ENCODE peak calls at places on chromosomes 1 and 21, in four cellular contexts. Q, M, A and W are unnamed samples.

GRCh38 chr21:38289697-38290096 is 32.9 kb downstream of the KCNJ15 start:
- DNase-seq in Q (peak; percentile 98), M (peak; percentile 63), A (no peak), W (peak; percentile 37)

GRCh38 chr1:28602536-28603439 is 10.7 kb downstream of the RAB42 start:
- DNase-seq in Q (peak; percentile 82), M (peak; percentile 65), A (peak; percentile 80), W (no peak)

GRCh38 chr1:68819190-68819829 is 322.4 kb upstream of the DEPDC1 start:
- DNase-seq in Q (peak; percentile 1), M (no peak), A (peak; percentile 56), W (no peak)

GRCh38 chr1:236421022-236421421 is 26.9 kb downstream of the EDARADD start:
- DNase-seq in Q (no peak), M (no peak), A (no peak), W (no peak)

GRCh38 chr1:54798769-54799641 is 2.1 kb downstream of the TTC22 start:
- DNase-seq in Q (peak; percentile 36), M (peak; percentile 43), A (no peak), W (peak; percentile 18)

GRCh38 chr1:38327559-38327973 is 281.0 kb upstream of the POU3F1 start:
- DNase-seq in Q (no peak), M (no peak), A (no peak), W (no peak)

GRCh38 chr1:25145775-25146381 is 86.4 kb downstream of the SYF2 start:
- DNase-seq in Q (no peak), M (no peak), A (no peak), W (no peak)

GRCh38 chr1:2980073-2980791 is 41.0 kb upstream of the ACTRT2 start:
- DNase-seq in Q (no peak), M (no peak), A (no peak), W (peak; percentile 7)

GRCh38 chr21:33255404-33255803 is 10.8 kb upstream of the IL10RB start:
- DNase-seq in Q (no peak), M (no peak), A (no peak), W (no peak)

GRCh38 chr1:157134442-157134841 is 3.8 kb downstream of the ETV3 start:
- DNase-seq in Q (no peak), M (no peak), A (no peak), W (no peak)

GRCh38 chr1:115655307-115655664 is 13.5 kb downstream of the VANGL1 start:
- DNase-seq in Q (no peak), M (no peak), A (no peak), W (no peak)

GRCh38 chr1:29756901-29757729 is 520.8 kb downstream of the PTPRU start:
- DNase-seq in Q (no peak), M (peak; percentile 21), A (no peak), W (no peak)

GRCh38 chr1:228022571-228023293 is 15.9 kb downstream of the WNT3A start:
- DNase-seq in Q (no peak), M (no peak), A (no peak), W (no peak)

GRCh38 chr1:241357366-241358305 is 631 bp upstream of the RGS7 start:
- DNase-seq in Q (no peak), M (no peak), A (peak; percentile 19), W (no peak)

GRCh38 chr1:113976609-113977278 is 2.5 kb upstream of the OLFML3 start:
- DNase-seq in Q (peak; percentile 59), M (no peak), A (peak; percentile 77), W (no peak)

GRCh38 chr1:204255966-204256365 is 42.2 kb upstream of the GOLT1A start:
- DNase-seq in Q (peak; percentile 50), M (no peak), A (no peak), W (no peak)

GRCh38 chr1:219660666-219661463 is 48.0 kb upstream of the ZC3H11B start:
- DNase-seq in Q (peak; percentile 88), M (peak; percentile 77), A (peak; percentile 92), W (peak; percentile 87)

GRCh38 chr21:31298618-31299269 is 45.3 kb downstream of the TIAM1 start:
- DNase-seq in Q (no peak), M (no peak), A (no peak), W (no peak)

GRCh38 chr1:156602557-156602993 is 1.3 kb upstream of the GPATCH4 start:
- DNase-seq in Q (no peak), M (no peak), A (peak; percentile 43), W (no peak)

GRCh38 chr21:37921091-37921490 is 4.8 kb upstream of the KCNJ6 start:
- DNase-seq in Q (peak; percentile 22), M (no peak), A (no peak), W (no peak)

GRCh38 chr1:94888201-94888600 is 38.7 kb downstream of the CNN3 start:
- DNase-seq in Q (no peak), M (no peak), A (no peak), W (no peak)

GRCh38 chr1:61368876-61369275 is 286.5 kb downstream of the NFIA start:
- DNase-seq in Q (no peak), M (no peak), A (no peak), W (no peak)

GRCh38 chr1:184056921-184057496 is 5.5 kb downstream of the TSEN15 start:
- DNase-seq in Q (peak; percentile 90), M (no peak), A (no peak), W (no peak)

GRCh38 chr1:46517932-46518498 is 28.4 kb downstream of the DMBX1 start:
- DNase-seq in Q (no peak), M (no peak), A (no peak), W (no peak)

GRCh38 chr1:165699577-165699976 is 1.2 kb upstream of the ALDH9A1 start:
- DNase-seq in Q (no peak), M (no peak), A (peak; percentile 3), W (no peak)

GRCh38 chr1:214584805-214585766 is 17.9 kb upstream of the CENPF start:
- DNase-seq in Q (peak; percentile 73), M (no peak), A (peak; percentile 24), W (no peak)

GRCh38 chr1:161044908-161045748 is 649 bp downstream of the USF1 start:
- DNase-seq in Q (peak; percentile 58), M (peak; percentile 72), A (peak; percentile 77), W (peak; percentile 68)

GRCh38 chr1:223533708-223534107 is 131.8 kb downstream of the CAPN8 start:
- DNase-seq in Q (no peak), M (no peak), A (no peak), W (no peak)

GRCh38 chr21:32412162-32412997 is at the start of gene EVA1C:
- DNase-seq in Q (peak; percentile 30), M (peak; percentile 68), A (peak; percentile 63), W (peak; percentile 85)

GRCh38 chr1:29583727-29584126 is 347.4 kb downstream of the PTPRU start:
- DNase-seq in Q (no peak), M (no peak), A (no peak), W (no peak)

GRCh38 chr1:197285526-197286217 is 17.6 kb downstream of the CRB1 start:
- DNase-seq in Q (no peak), M (no peak), A (no peak), W (peak; percentile 37)

GRCh38 chr21:45768011-45768740 is 124.7 kb downstream of the PCBP3 start:
- DNase-seq in Q (peak; percentile 24), M (no peak), A (no peak), W (no peak)
- H3K27me3 ChIP-seq in Q (no peaks in the 10 kb centered on the region), M (no peaks in the 10 kb centered on the region), A (no peaks in the 10 kb centered on the region), W (no peaks in the 10 kb centered on the region)

GRCh38 chr21:42849759-42850412 is 29.5 kb downstream of the WDR4 start:
- DNase-seq in Q (no peak), M (no peak), A (no peak), W (no peak)

GRCh38 chr21:42850866-42851391 is 28.4 kb downstream of the WDR4 start:
- DNase-seq in Q (no peak), M (no peak), A (peak; percentile 30), W (no peak)

GRCh38 chr21:42847726-42848125 is 31.6 kb downstream of the WDR4 start:
- DNase-seq in Q (no peak), M (no peak), A (no peak), W (no peak)

GRCh38 chr21:42850463-42850862 is 28.9 kb downstream of the WDR4 start:
- DNase-seq in Q (no peak), M (no peak), A (no peak), W (no peak)

DNA sequence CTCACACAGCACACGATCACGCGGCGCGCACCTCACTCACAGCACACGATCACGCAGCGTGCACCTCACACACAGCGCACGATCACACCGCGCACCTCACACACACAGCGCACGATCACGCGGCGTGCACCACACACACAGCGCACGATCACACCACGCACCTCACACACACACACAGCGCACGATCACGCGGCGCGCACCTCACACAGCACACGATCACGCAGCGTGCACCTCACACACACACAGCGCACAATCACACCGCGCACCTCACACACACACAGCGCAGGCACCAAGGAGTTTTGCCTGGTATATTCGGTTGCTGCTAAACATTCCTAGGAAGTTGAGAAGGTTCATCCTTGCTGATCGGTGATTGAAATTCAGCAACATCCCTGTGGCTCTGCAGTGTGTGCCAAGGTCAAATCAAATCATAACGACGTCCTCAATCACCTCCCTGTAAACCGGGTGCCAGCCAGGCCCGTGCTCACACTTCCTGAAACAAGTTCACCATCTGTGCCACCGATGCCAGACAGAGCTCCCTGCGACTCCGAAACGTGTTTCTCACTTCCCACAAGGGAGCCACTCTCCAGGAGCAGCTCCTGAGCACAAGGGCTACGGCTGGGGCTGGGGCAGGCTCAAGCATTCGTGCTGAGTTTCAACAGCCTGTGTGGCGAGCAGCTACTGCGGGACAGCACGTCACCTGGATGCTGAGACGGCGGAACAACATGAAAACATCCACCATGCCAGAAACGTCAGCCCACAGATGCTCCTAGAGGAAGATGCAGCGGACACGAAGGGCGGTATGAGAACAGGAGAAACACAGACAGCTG is 30.2 kb downstream of the WDR4 start:
- DNase-seq in Q (no peak), M (no peak), A (no peak), W (no peak)
- H3K4me1 ChIP-seq in Q (no peaks in the 10 kb centered on the region), M (no peaks in the 10 kb centered on the region), A (no peaks in the 10 kb centered on the region), W (no peaks in the 10 kb centered on the region)

DNA sequence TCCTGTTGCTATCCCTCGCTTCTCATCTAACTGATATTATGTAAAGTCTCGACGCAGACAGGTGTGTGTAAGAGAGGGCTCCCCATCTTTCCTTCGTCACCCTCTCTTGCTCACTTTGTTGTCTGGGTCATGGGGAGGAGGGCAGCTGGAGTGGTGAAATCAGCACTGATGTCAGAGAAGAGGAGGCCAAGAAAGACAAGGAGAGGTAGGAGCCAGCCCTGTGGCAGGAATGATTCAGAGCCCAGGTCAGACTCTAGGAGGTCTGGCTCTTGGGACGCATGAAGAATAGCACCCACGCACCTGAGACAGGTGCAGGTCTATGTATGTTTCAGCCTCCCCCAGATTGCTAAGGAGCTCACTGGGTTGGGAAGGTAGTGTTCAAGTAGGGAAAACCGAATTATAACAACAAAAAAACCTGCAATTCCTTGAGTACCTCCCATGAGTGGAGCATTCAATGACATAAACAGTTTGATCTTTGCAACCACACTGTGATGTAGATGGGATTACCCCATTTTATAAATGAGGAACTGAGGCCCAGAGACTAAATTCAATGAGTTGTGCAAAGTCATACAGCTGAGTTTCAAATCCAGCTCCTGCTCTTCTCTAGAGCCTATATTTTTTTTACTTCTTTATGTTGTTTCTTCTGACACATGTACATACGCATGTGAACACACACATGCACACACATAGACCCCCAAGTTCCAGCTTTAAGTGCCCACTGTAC is 10.4 kb downstream of the NUAK2 start:
- DNase-seq in Q (no peak), M (no peak), A (no peak), W (no peak)
- H3K4me3 ChIP-seq in Q (no peak overlapping the region), M (no peak overlapping the region), A (no peak overlapping the region), W (no peak overlapping the region)

GRCh38 chr1:78231894-78232293 is 186.1 kb downstream of the GIPC2 start:
- DNase-seq in Q (no peak), M (no peak), A (no peak), W (no peak)

GRCh38 chr1:78240755-78241154 is 195.0 kb downstream of the GIPC2 start:
- DNase-seq in Q (peak; percentile 26), M (no peak), A (peak; percentile 30), W (no peak)

GRCh38 chr1:78237364-78237916 is 191.7 kb downstream of the GIPC2 start:
- DNase-seq in Q (no peak), M (peak; percentile 78), A (no peak), W (peak; percentile 86)

GRCh38 chr1:78232630-78233029 is 186.9 kb downstream of the GIPC2 start:
- DNase-seq in Q (no peak), M (no peak), A (no peak), W (no peak)

GRCh38 chr1:78236711-78237110 is 190.9 kb downstream of the GIPC2 start:
- DNase-seq in Q (peak; percentile 45), M (no peak), A (no peak), W (no peak)
- H3K27me3 ChIP-seq in Q (no peaks in the 10 kb centered on the region), M (no peaks in the 10 kb centered on the region), A (peaks cover 94% of the 10 kb centered on the region), W (no peaks in the 10 kb centered on the region)